ENCODE peak calls at places on chromosomes 3 and 15, in seven cellular contexts. One of them, this sample, is unnamed. For H3K4me1, the result is how much of the 10 kb centered on the place peaks cover.

GRCh38 chr15:96629501-96629900 is 299.0 kb downstream of the NR2F2 start:
- DNase-seq in Panc1: no peak
- DNase-seq in HCT116: no peak
- DNase-seq in H9: no peak
- DNase-seq in K562: no peak
- DNase-seq in CD8-positive, alpha-beta T cell: no peak
- DNase-seq in neural progenitor cell: no peak
- DNase-seq in this sample: no peak

GRCh38 chr15:65192016-65192415 is 6.9 kb upstream of the CLPX start:
- DNase-seq in neural progenitor cell: no peak
- DNase-seq in K562: no peak
- DNase-seq in H9: peak
- DNase-seq in CD8-positive, alpha-beta T cell: no peak
- DNase-seq in HCT116: peak
- DNase-seq in Panc1: no peak
- DNase-seq in this sample: peak

GRCh38 chr3:53464424-53464823 is 30.0 kb upstream of the CACNA1D start:
- DNase-seq in K562: no peak
- DNase-seq in Panc1: no peak
- DNase-seq in CD8-positive, alpha-beta T cell: no peak
- DNase-seq in HCT116: peak
- DNase-seq in neural progenitor cell: no peak
- DNase-seq in H9: no peak
- DNase-seq in this sample: no peak

GRCh38 chr3:186815490-186815889 is 9.2 kb upstream of the RFC4 start:
- DNase-seq in Panc1: no peak
- DNase-seq in K562: no peak
- DNase-seq in CD8-positive, alpha-beta T cell: no peak
- DNase-seq in neural progenitor cell: no peak
- DNase-seq in H9: no peak
- DNase-seq in HCT116: no peak
- DNase-seq in this sample: no peak

GRCh38 chr15:71118881-71119632 is 3.8 kb downstream of the THSD4 start:
- DNase-seq in CD8-positive, alpha-beta T cell: no peak
- DNase-seq in Panc1: no peak
- DNase-seq in K562: no peak
- DNase-seq in HCT116: no peak
- DNase-seq in neural progenitor cell: no peak
- DNase-seq in H9: no peak
- DNase-seq in this sample: no peak

GRCh38 chr3:195094211-195094921 is 176.6 kb downstream of the XXYLT1 start:
- DNase-seq in H9: no peak
- DNase-seq in Panc1: no peak
- DNase-seq in K562: no peak
- DNase-seq in HCT116: no peak
- DNase-seq in neural progenitor cell: no peak
- DNase-seq in CD8-positive, alpha-beta T cell: no peak
- DNase-seq in this sample: no peak

GRCh38 chr3:195256639-195257453 is 14.1 kb downstream of the XXYLT1 start:
- DNase-seq in Panc1: no peak
- DNase-seq in neural progenitor cell: no peak
- DNase-seq in K562: no peak
- DNase-seq in CD8-positive, alpha-beta T cell: no peak
- DNase-seq in HCT116: no peak
- DNase-seq in H9: no peak
- DNase-seq in this sample: no peak

GRCh38 chr15:100033140-100033857 is 300.1 kb upstream of the LYSMD4 start:
- DNase-seq in CD8-positive, alpha-beta T cell: no peak
- DNase-seq in neural progenitor cell: no peak
- DNase-seq in HCT116: no peak
- DNase-seq in H9: no peak
- DNase-seq in K562: no peak
- DNase-seq in Panc1: no peak
- DNase-seq in this sample: no peak

GRCh38 chr15:83559310-83559966 is 94.5 kb upstream of the ADAMTSL3 start:
- DNase-seq in neural progenitor cell: peak
- DNase-seq in Panc1: peak
- DNase-seq in HCT116: peak
- DNase-seq in CD8-positive, alpha-beta T cell: no peak
- DNase-seq in K562: peak
- DNase-seq in H9: peak
- DNase-seq in this sample: peak

GRCh38 chr3:45606991-45607712 is 12.6 kb downstream of the LIMD1 start:
- DNase-seq in H9: no peak
- DNase-seq in neural progenitor cell: no peak
- DNase-seq in CD8-positive, alpha-beta T cell: no peak
- DNase-seq in Panc1: no peak
- DNase-seq in K562: no peak
- DNase-seq in HCT116: no peak
- DNase-seq in this sample: no peak

GRCh38 chr3:186021673-186022362 is 84.0 kb upstream of the TRA2B start:
- DNase-seq in Panc1: peak
- DNase-seq in CD8-positive, alpha-beta T cell: no peak
- DNase-seq in K562: no peak
- DNase-seq in HCT116: no peak
- DNase-seq in H9: no peak
- DNase-seq in neural progenitor cell: no peak
- DNase-seq in this sample: no peak

GRCh38 chr15:70271422-70272088 is 173.8 kb upstream of the TLE3 start:
- DNase-seq in K562: no peak
- DNase-seq in HCT116: peak
- DNase-seq in Panc1: peak
- DNase-seq in CD8-positive, alpha-beta T cell: no peak
- DNase-seq in H9: no peak
- DNase-seq in neural progenitor cell: peak
- DNase-seq in this sample: no peak

GRCh38 chr3:102687851-102688555 is 253.2 kb downstream of the ZPLD1 start:
- DNase-seq in K562: no peak
- DNase-seq in CD8-positive, alpha-beta T cell: no peak
- DNase-seq in Panc1: no peak
- DNase-seq in neural progenitor cell: peak
- DNase-seq in H9: no peak
- DNase-seq in HCT116: no peak
- DNase-seq in this sample: no peak

GRCh38 chr3:187066228-187066995 is 72.9 kb downstream of the RPL39L start:
- DNase-seq in Panc1: no peak
- DNase-seq in HCT116: peak
- DNase-seq in K562: peak
- DNase-seq in CD8-positive, alpha-beta T cell: peak
- DNase-seq in neural progenitor cell: peak
- DNase-seq in H9: peak
- DNase-seq in this sample: peak

GRCh38 chr3:94734201-94734600 is 671.3 kb downstream of the NSUN3 start:
- DNase-seq in H9: no peak
- DNase-seq in K562: no peak
- DNase-seq in Panc1: no peak
- DNase-seq in neural progenitor cell: peak
- DNase-seq in HCT116: no peak
- DNase-seq in CD8-positive, alpha-beta T cell: no peak
- DNase-seq in this sample: no peak

GRCh38 chr3:196053487-196053886 is 28.4 kb downstream of the TFRC start:
- DNase-seq in H9: no peak
- DNase-seq in CD8-positive, alpha-beta T cell: no peak
- DNase-seq in K562: no peak
- DNase-seq in HCT116: no peak
- DNase-seq in Panc1: no peak
- DNase-seq in neural progenitor cell: no peak
- DNase-seq in this sample: no peak

GRCh38 chr15:90300541-90300940 is 35.1 kb downstream of the NGRN start:
- DNase-seq in H9: no peak
- DNase-seq in neural progenitor cell: no peak
- DNase-seq in CD8-positive, alpha-beta T cell: no peak
- DNase-seq in K562: no peak
- DNase-seq in Panc1: no peak
- DNase-seq in HCT116: no peak
- DNase-seq in this sample: no peak

GRCh38 chr3:151309566-151309965 is 7.1 kb downstream of the GPR87 start:
- DNase-seq in H9: no peak
- DNase-seq in HCT116: no peak
- DNase-seq in Panc1: no peak
- DNase-seq in CD8-positive, alpha-beta T cell: no peak
- DNase-seq in neural progenitor cell: no peak
- DNase-seq in K562: no peak
- DNase-seq in this sample: no peak

GRCh38 chr3:153740109-153740508 is 381.1 kb upstream of the ARHGEF26 start:
- DNase-seq in Panc1: no peak
- DNase-seq in neural progenitor cell: no peak
- DNase-seq in CD8-positive, alpha-beta T cell: no peak
- DNase-seq in H9: no peak
- DNase-seq in HCT116: no peak
- DNase-seq in K562: no peak
- DNase-seq in this sample: no peak

DNA sequence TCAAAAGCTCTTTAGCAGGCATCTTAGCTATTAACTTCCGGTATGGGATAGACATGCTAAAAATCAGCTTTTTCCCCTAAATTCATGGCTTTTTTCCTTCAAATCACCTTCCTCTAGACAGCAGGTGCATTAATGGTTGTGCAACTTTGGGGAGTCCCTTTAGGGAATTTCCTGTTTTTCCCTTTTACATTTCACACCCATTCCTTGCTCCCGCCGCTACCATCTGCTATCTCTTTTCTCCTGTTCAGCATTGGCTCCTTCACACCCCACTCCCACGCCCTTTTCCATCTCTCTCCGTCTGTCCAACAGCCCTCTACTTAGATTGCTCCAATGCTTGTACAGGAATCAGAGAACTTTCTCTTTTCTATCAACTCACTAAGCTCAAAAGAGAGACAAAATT is 43.4 kb downstream of the FEZF2 start:
- DNase-seq in Panc1: no peak
- DNase-seq in HCT116: no peak
- DNase-seq in CD8-positive, alpha-beta T cell: no peak
- DNase-seq in K562: no peak
- DNase-seq in neural progenitor cell: no peak
- DNase-seq in H9: no peak
- DNase-seq in this sample: no peak
- H3K4me1 ChIP-seq in Panc1: under half
- H3K4me1 ChIP-seq in HCT116: under half
- H3K4me1 ChIP-seq in CD8-positive, alpha-beta T cell: under half
- H3K4me1 ChIP-seq in K562: under half
- H3K4me1 ChIP-seq in neural progenitor cell: under half
- H3K4me1 ChIP-seq in H9: under half
- H3K4me1 ChIP-seq in this sample: under half

GRCh38 chr15:80070840-80071239 is 11.4 kb downstream of the ZFAND6 start:
- DNase-seq in K562: no peak
- DNase-seq in CD8-positive, alpha-beta T cell: no peak
- DNase-seq in Panc1: no peak
- DNase-seq in neural progenitor cell: no peak
- DNase-seq in HCT116: no peak
- DNase-seq in H9: no peak
- DNase-seq in this sample: no peak

GRCh38 chr15:80068578-80068977 is 9.1 kb downstream of the ZFAND6 start:
- DNase-seq in CD8-positive, alpha-beta T cell: no peak
- DNase-seq in Panc1: no peak
- DNase-seq in HCT116: no peak
- DNase-seq in neural progenitor cell: no peak
- DNase-seq in H9: no peak
- DNase-seq in K562: no peak
- DNase-seq in this sample: no peak

GRCh38 chr15:80073197-80073596 is 13.7 kb downstream of the ZFAND6 start:
- DNase-seq in CD8-positive, alpha-beta T cell: no peak
- DNase-seq in H9: no peak
- DNase-seq in HCT116: no peak
- DNase-seq in neural progenitor cell: no peak
- DNase-seq in Panc1: no peak
- DNase-seq in K562: no peak
- DNase-seq in this sample: no peak

GRCh38 chr15:80071652-80072051 is 12.2 kb downstream of the ZFAND6 start:
- DNase-seq in neural progenitor cell: no peak
- DNase-seq in CD8-positive, alpha-beta T cell: no peak
- DNase-seq in HCT116: no peak
- DNase-seq in H9: no peak
- DNase-seq in K562: no peak
- DNase-seq in Panc1: no peak
- DNase-seq in this sample: no peak

DNA sequence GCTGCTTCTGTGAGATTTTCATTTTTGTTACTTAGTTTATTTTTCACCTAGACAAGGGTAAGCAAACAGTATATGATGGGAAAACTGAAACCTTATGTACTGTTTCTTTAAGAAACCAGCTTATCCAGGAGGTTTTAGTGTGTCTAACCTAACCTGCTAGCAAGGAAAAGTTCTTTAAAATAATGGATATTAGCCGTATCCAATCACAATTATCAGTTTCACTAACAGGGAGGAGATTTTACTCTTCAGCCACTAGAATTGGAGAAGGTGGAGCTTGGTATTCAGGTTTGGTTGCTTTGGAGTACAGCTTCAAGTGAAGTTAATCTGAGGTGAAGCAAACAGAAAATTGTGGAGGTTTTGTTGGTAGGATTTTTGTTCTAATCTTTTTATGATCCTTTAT is 12.8 kb downstream of the ZFAND6 start:
- DNase-seq in Panc1: peak
- DNase-seq in HCT116: peak
- DNase-seq in CD8-positive, alpha-beta T cell: no peak
- DNase-seq in H9: no peak
- DNase-seq in neural progenitor cell: peak
- DNase-seq in K562: peak
- DNase-seq in this sample: peak
- H3K4me1 ChIP-seq in Panc1: under half
- H3K4me1 ChIP-seq in HCT116: under half
- H3K4me1 ChIP-seq in CD8-positive, alpha-beta T cell: under half
- H3K4me1 ChIP-seq in H9: under half
- H3K4me1 ChIP-seq in neural progenitor cell: under half
- H3K4me1 ChIP-seq in K562: under half
- H3K4me1 ChIP-seq in this sample: under half

DNA sequence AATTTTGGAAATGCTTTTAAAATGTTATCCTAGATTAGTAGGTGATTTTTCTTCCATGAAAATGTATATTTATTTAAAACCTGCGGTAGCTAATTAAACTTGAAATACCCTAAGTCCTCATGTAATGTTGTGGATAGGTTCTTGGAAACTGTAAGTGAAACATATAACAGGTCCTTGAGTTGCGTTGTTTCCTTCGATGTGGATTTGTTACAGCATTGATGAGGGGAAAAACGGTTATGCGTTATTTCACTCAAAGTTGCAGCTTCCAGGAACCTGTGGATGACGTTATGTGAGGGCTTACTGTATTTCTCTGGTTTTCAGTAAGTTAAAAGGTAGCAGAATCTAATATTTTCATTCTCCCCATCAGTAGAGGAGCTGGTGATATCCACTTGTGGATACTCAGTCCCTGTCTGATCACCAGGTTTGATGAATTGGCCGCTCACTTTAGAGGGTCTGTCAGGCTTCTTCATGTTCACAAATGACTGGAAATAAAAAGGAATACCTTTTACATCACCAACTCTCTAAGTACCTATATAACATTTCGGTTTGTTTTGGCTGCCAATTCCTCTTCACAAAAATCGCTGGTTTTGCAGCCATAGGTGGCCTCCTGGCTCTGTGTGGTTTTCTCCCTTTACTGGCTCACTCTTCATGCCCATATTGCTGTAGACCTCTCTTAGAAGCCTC is 112.4 kb downstream of the FNDC3B start:
- DNase-seq in Panc1: no peak
- DNase-seq in neural progenitor cell: no peak
- DNase-seq in H9: no peak
- DNase-seq in HCT116: no peak
- DNase-seq in K562: no peak
- DNase-seq in CD8-positive, alpha-beta T cell: no peak
- DNase-seq in this sample: no peak
- H3K4me1 ChIP-seq in Panc1: half or more
- H3K4me1 ChIP-seq in neural progenitor cell: half or more
- H3K4me1 ChIP-seq in H9: under half
- H3K4me1 ChIP-seq in HCT116: under half
- H3K4me1 ChIP-seq in K562: under half
- H3K4me1 ChIP-seq in CD8-positive, alpha-beta T cell: under half
- H3K4me1 ChIP-seq in this sample: under half

GRCh38 chr3:9938966-9939365 is 5.3 kb downstream of the CRELD1 start:
- DNase-seq in HCT116: no peak
- DNase-seq in K562: no peak
- DNase-seq in CD8-positive, alpha-beta T cell: no peak
- DNase-seq in H9: no peak
- DNase-seq in neural progenitor cell: no peak
- DNase-seq in Panc1: no peak
- DNase-seq in this sample: no peak
- H3K4me1 ChIP-seq in HCT116: under half
- H3K4me1 ChIP-seq in K562: under half
- H3K4me1 ChIP-seq in CD8-positive, alpha-beta T cell: under half
- H3K4me1 ChIP-seq in H9: under half
- H3K4me1 ChIP-seq in neural progenitor cell: under half
- H3K4me1 ChIP-seq in Panc1: under half
- H3K4me1 ChIP-seq in this sample: under half